ENCODE peak calls at places on chromosomes 13 and 19, in eight cellular contexts. One of them, this sample, is unnamed.

GRCh38 chr19:17679526-17680234 is 8.5 kb downstream of the UNC13A start:
- DNase-seq in effector memory CD8-positive, alpha-beta T cell: no peak
- DNase-seq in amniotic stem cell: no peak
- DNase-seq in HFF-Myc: no peak
- DNase-seq in head of caudate nucleus: no peak
- DNase-seq in left kidney: no peak
- DNase-seq in HEK293T: no peak
- DNase-seq in AG20443: no peak
- DNase-seq in this sample: no peak

GRCh38 chr19:2578391-2578826 is 102.5 kb downstream of the GADD45B start:
- DNase-seq in effector memory CD8-positive, alpha-beta T cell: no peak
- DNase-seq in AG20443: peak
- DNase-seq in amniotic stem cell: peak
- DNase-seq in HEK293T: no peak
- DNase-seq in left kidney: peak
- DNase-seq in HFF-Myc: no peak
- DNase-seq in head of caudate nucleus: no peak
- DNase-seq in this sample: no peak

GRCh38 chr13:77390391-77390790 is 63.5 kb upstream of the MYCBP2 start:
- DNase-seq in HFF-Myc: no peak
- DNase-seq in AG20443: peak
- DNase-seq in left kidney: peak
- DNase-seq in head of caudate nucleus: no peak
- DNase-seq in effector memory CD8-positive, alpha-beta T cell: no peak
- DNase-seq in HEK293T: no peak
- DNase-seq in amniotic stem cell: no peak
- DNase-seq in this sample: no peak

GRCh38 chr19:9323557-9323918 is 441 bp upstream of the ZNF559 start:
- DNase-seq in effector memory CD8-positive, alpha-beta T cell: no peak
- DNase-seq in amniotic stem cell: no peak
- DNase-seq in HEK293T: peak
- DNase-seq in AG20443: peak
- DNase-seq in left kidney: peak
- DNase-seq in HFF-Myc: peak
- DNase-seq in head of caudate nucleus: peak
- DNase-seq in this sample: peak

GRCh38 chr19:12956446-12957388 is at the start of gene GADD45GIP1:
- DNase-seq in left kidney: peak
- DNase-seq in AG20443: peak
- DNase-seq in amniotic stem cell: peak
- DNase-seq in head of caudate nucleus: peak
- DNase-seq in HEK293T: peak
- DNase-seq in HFF-Myc: peak
- DNase-seq in effector memory CD8-positive, alpha-beta T cell: peak
- DNase-seq in this sample: no peak

GRCh38 chr13:51218691-51219090 is 3.5 kb upstream of the FAM124A start:
- DNase-seq in amniotic stem cell: no peak
- DNase-seq in HFF-Myc: no peak
- DNase-seq in HEK293T: no peak
- DNase-seq in head of caudate nucleus: no peak
- DNase-seq in left kidney: peak
- DNase-seq in AG20443: no peak
- DNase-seq in effector memory CD8-positive, alpha-beta T cell: no peak
- DNase-seq in this sample: no peak

GRCh38 chr19:4067396-4068057 is 828 bp upstream of the ZBTB7A start:
- DNase-seq in effector memory CD8-positive, alpha-beta T cell: no peak
- DNase-seq in amniotic stem cell: no peak
- DNase-seq in HEK293T: no peak
- DNase-seq in head of caudate nucleus: no peak
- DNase-seq in AG20443: peak
- DNase-seq in left kidney: peak
- DNase-seq in HFF-Myc: no peak
- DNase-seq in this sample: no peak

GRCh38 chr13:113907637-113908617 is 44.1 kb upstream of the GAS6 start:
- DNase-seq in effector memory CD8-positive, alpha-beta T cell: no peak
- DNase-seq in AG20443: peak
- DNase-seq in amniotic stem cell: no peak
- DNase-seq in HFF-Myc: peak
- DNase-seq in HEK293T: no peak
- DNase-seq in head of caudate nucleus: no peak
- DNase-seq in left kidney: peak
- DNase-seq in this sample: peak

GRCh38 chr13:62684359-62684758 is 1268.7 kb upstream of the PCDH20 start:
- DNase-seq in HEK293T: no peak
- DNase-seq in effector memory CD8-positive, alpha-beta T cell: no peak
- DNase-seq in left kidney: no peak
- DNase-seq in HFF-Myc: no peak
- DNase-seq in amniotic stem cell: no peak
- DNase-seq in AG20443: no peak
- DNase-seq in head of caudate nucleus: no peak
- DNase-seq in this sample: no peak

GRCh38 chr13:44834404-44834803 is 154.9 kb downstream of the NUFIP1 start:
- DNase-seq in left kidney: no peak
- DNase-seq in head of caudate nucleus: no peak
- DNase-seq in effector memory CD8-positive, alpha-beta T cell: no peak
- DNase-seq in AG20443: no peak
- DNase-seq in HFF-Myc: no peak
- DNase-seq in amniotic stem cell: no peak
- DNase-seq in HEK293T: no peak
- DNase-seq in this sample: no peak

GRCh38 chr13:90217275-90217674 is 1130.2 kb upstream of the MIR17HG start:
- DNase-seq in left kidney: no peak
- DNase-seq in amniotic stem cell: no peak
- DNase-seq in head of caudate nucleus: no peak
- DNase-seq in AG20443: no peak
- DNase-seq in effector memory CD8-positive, alpha-beta T cell: no peak
- DNase-seq in HEK293T: no peak
- DNase-seq in HFF-Myc: no peak
- DNase-seq in this sample: no peak

GRCh38 chr13:19596086-19596485 is 34.8 kb upstream of the TPTE2 start:
- DNase-seq in AG20443: no peak
- DNase-seq in head of caudate nucleus: no peak
- DNase-seq in HEK293T: no peak
- DNase-seq in left kidney: no peak
- DNase-seq in HFF-Myc: no peak
- DNase-seq in effector memory CD8-positive, alpha-beta T cell: no peak
- DNase-seq in amniotic stem cell: no peak
- DNase-seq in this sample: no peak

GRCh38 chr13:113820813-113821651 is 42.8 kb downstream of the GAS6 start:
- DNase-seq in effector memory CD8-positive, alpha-beta T cell: no peak
- DNase-seq in HEK293T: no peak
- DNase-seq in left kidney: peak
- DNase-seq in HFF-Myc: peak
- DNase-seq in amniotic stem cell: peak
- DNase-seq in AG20443: peak
- DNase-seq in head of caudate nucleus: peak
- DNase-seq in this sample: peak

GRCh38 chr13:63420685-63421084 is 2005.0 kb upstream of the PCDH20 start:
- DNase-seq in amniotic stem cell: no peak
- DNase-seq in left kidney: no peak
- DNase-seq in effector memory CD8-positive, alpha-beta T cell: no peak
- DNase-seq in HEK293T: no peak
- DNase-seq in AG20443: no peak
- DNase-seq in head of caudate nucleus: no peak
- DNase-seq in HFF-Myc: no peak
- DNase-seq in this sample: no peak

GRCh38 chr19:24078688-24079087 is 8.3 kb upstream of the ZNF254 start:
- DNase-seq in effector memory CD8-positive, alpha-beta T cell: no peak
- DNase-seq in left kidney: peak
- DNase-seq in amniotic stem cell: no peak
- DNase-seq in AG20443: no peak
- DNase-seq in HEK293T: no peak
- DNase-seq in HFF-Myc: no peak
- DNase-seq in head of caudate nucleus: no peak
- DNase-seq in this sample: no peak

GRCh38 chr13:43908156-43909126 is 28.7 kb downstream of the LACC1 start:
- DNase-seq in amniotic stem cell: peak
- DNase-seq in left kidney: peak
- DNase-seq in head of caudate nucleus: no peak
- DNase-seq in HFF-Myc: peak
- DNase-seq in effector memory CD8-positive, alpha-beta T cell: peak
- DNase-seq in AG20443: peak
- DNase-seq in HEK293T: no peak
- DNase-seq in this sample: peak

This sample was measured in AG04450.